ENCODE peak calls at places on chromosomes 3 and 15, in four cellular contexts. One of them, this sample, is unnamed.

GRCh38 chr3:15766406-15766805 is 31.4 kb downstream of the ANKRD28 start:
- DNase-seq in lower leg skin: no peak
- DNase-seq in MV-4-11: no peak
- DNase-seq in NCI-H1092 treated with DMSO at 0.1 percent for 48 hours: no peak
- DNase-seq in this sample: no peak

GRCh38 chr15:89129123-89129815 is 41.0 kb downstream of the ABHD2 start:
- DNase-seq in NCI-H1092 treated with DMSO at 0.1 percent for 48 hours: peak; percentile 34
- DNase-seq in MV-4-11: peak; percentile 6
- DNase-seq in lower leg skin: no peak
- DNase-seq in this sample: peak; percentile 45

GRCh38 chr3:98778383-98778782 is 15.2 kb downstream of the ST3GAL6 start:
- DNase-seq in NCI-H1092 treated with DMSO at 0.1 percent for 48 hours: no peak
- DNase-seq in lower leg skin: no peak
- DNase-seq in MV-4-11: peak; percentile 88
- DNase-seq in this sample: no peak

GRCh38 chr15:40115670-40116093 is 7.0 kb upstream of the BMF start:
- DNase-seq in lower leg skin: peak; percentile 87
- DNase-seq in NCI-H1092 treated with DMSO at 0.1 percent for 48 hours: no peak
- DNase-seq in MV-4-11: peak; percentile 98
- DNase-seq in this sample: no peak

GRCh38 chr3:121660356-121661171 is at the start of gene HCLS1:
- DNase-seq in NCI-H1092 treated with DMSO at 0.1 percent for 48 hours: no peak
- DNase-seq in MV-4-11: peak; percentile 95
- DNase-seq in lower leg skin: peak; percentile 88
- DNase-seq in this sample: peak; percentile 12

GRCh38 chr3:157075693-157076420 is 84.1 kb downstream of the CCNL1 start:
- DNase-seq in lower leg skin: peak; percentile 78
- DNase-seq in MV-4-11: no peak
- DNase-seq in NCI-H1092 treated with DMSO at 0.1 percent for 48 hours: no peak
- DNase-seq in this sample: peak; percentile 75

GRCh38 chr15:90489944-90490343 is 39.8 kb upstream of the CRTC3 start:
- DNase-seq in MV-4-11: no peak
- DNase-seq in NCI-H1092 treated with DMSO at 0.1 percent for 48 hours: no peak
- DNase-seq in lower leg skin: no peak
- DNase-seq in this sample: peak; percentile 15

GRCh38 chr3:127029521-127030327 is 46.8 kb downstream of the PLXNA1 start:
- DNase-seq in lower leg skin: no peak
- DNase-seq in NCI-H1092 treated with DMSO at 0.1 percent for 48 hours: no peak
- DNase-seq in MV-4-11: no peak
- DNase-seq in this sample: no peak

GRCh38 chr15:37880009-37880834 is 54.2 kb upstream of the TMCO5A start:
- DNase-seq in MV-4-11: peak; percentile 34
- DNase-seq in NCI-H1092 treated with DMSO at 0.1 percent for 48 hours: peak; percentile 48
- DNase-seq in lower leg skin: no peak
- DNase-seq in this sample: no peak

GRCh38 chr3:197782230-197782629 is 8.8 kb upstream of the LRCH3 start:
- DNase-seq in MV-4-11: no peak
- DNase-seq in NCI-H1092 treated with DMSO at 0.1 percent for 48 hours: no peak
- DNase-seq in lower leg skin: no peak
- DNase-seq in this sample: no peak

GRCh38 chr3:52986938-52987337 is 58.9 kb downstream of the SFMBT1 start:
- DNase-seq in lower leg skin: no peak
- DNase-seq in NCI-H1092 treated with DMSO at 0.1 percent for 48 hours: no peak
- DNase-seq in MV-4-11: no peak
- DNase-seq in this sample: no peak

GRCh38 chr3:160921020-160921635 is 165.1 kb downstream of the PPM1L start:
- DNase-seq in MV-4-11: no peak
- DNase-seq in lower leg skin: no peak
- DNase-seq in NCI-H1092 treated with DMSO at 0.1 percent for 48 hours: peak; percentile 45
- DNase-seq in this sample: no peak

GRCh38 chr3:15051531-15051930 is 13.6 kb downstream of the MRPS25 start:
- DNase-seq in lower leg skin: no peak
- DNase-seq in MV-4-11: peak; percentile 44
- DNase-seq in NCI-H1092 treated with DMSO at 0.1 percent for 48 hours: no peak
- DNase-seq in this sample: no peak

GRCh38 chr15:41161336-41161735 is 45.3 kb upstream of the INO80 start:
- DNase-seq in MV-4-11: no peak
- DNase-seq in lower leg skin: no peak
- DNase-seq in NCI-H1092 treated with DMSO at 0.1 percent for 48 hours: no peak
- DNase-seq in this sample: no peak

GRCh38 chr3:114446605-114447004 is 152.8 kb downstream of the TIGIT start:
- DNase-seq in lower leg skin: peak; percentile 76
- DNase-seq in NCI-H1092 treated with DMSO at 0.1 percent for 48 hours: peak; percentile 54
- DNase-seq in MV-4-11: no peak
- DNase-seq in this sample: peak; percentile 31

GRCh38 chr3:4581905-4582611 is 88.9 kb downstream of the ITPR1 start:
- DNase-seq in lower leg skin: no peak
- DNase-seq in MV-4-11: no peak
- DNase-seq in NCI-H1092 treated with DMSO at 0.1 percent for 48 hours: no peak
- DNase-seq in this sample: no peak

GRCh38 chr15:59289574-59289973 is 82.9 kb downstream of the LDHAL6B start:
- DNase-seq in lower leg skin: no peak
- DNase-seq in NCI-H1092 treated with DMSO at 0.1 percent for 48 hours: no peak
- DNase-seq in MV-4-11: no peak
- DNase-seq in this sample: no peak

GRCh38 chr3:136957751-136958288 is at the start of gene IL20RB:
- DNase-seq in NCI-H1092 treated with DMSO at 0.1 percent for 48 hours: no peak
- DNase-seq in lower leg skin: peak; percentile 92
- DNase-seq in MV-4-11: no peak
- DNase-seq in this sample: no peak

GRCh38 chr3:160924776-160925175 is 168.7 kb downstream of the PPM1L start:
- DNase-seq in MV-4-11: no peak
- DNase-seq in NCI-H1092 treated with DMSO at 0.1 percent for 48 hours: no peak
- DNase-seq in lower leg skin: no peak
- DNase-seq in this sample: no peak

GRCh38 chr15:92306662-92307061 is 87.0 kb upstream of the ST8SIA2 start:
- DNase-seq in MV-4-11: peak; percentile 22
- DNase-seq in NCI-H1092 treated with DMSO at 0.1 percent for 48 hours: no peak
- DNase-seq in lower leg skin: no peak
- DNase-seq in this sample: no peak

GRCh38 chr3:178771511-178771910 is 235.3 kb downstream of the KCNMB2 start:
- DNase-seq in lower leg skin: no peak
- DNase-seq in NCI-H1092 treated with DMSO at 0.1 percent for 48 hours: no peak
- DNase-seq in MV-4-11: no peak
- DNase-seq in this sample: no peak

GRCh38 chr15:58081891-58082290 is 16.4 kb upstream of the ALDH1A2 start:
- DNase-seq in MV-4-11: no peak
- DNase-seq in lower leg skin: no peak
- DNase-seq in NCI-H1092 treated with DMSO at 0.1 percent for 48 hours: no peak
- DNase-seq in this sample: no peak

GRCh38 chr3:82011336-82011735 is 249.9 kb upstream of the GBE1 start:
- DNase-seq in NCI-H1092 treated with DMSO at 0.1 percent for 48 hours: no peak
- DNase-seq in lower leg skin: no peak
- DNase-seq in MV-4-11: no peak
- DNase-seq in this sample: no peak

GRCh38 chr3:72618739-72619138 is 229.5 kb downstream of the SHQ1 start:
- DNase-seq in MV-4-11: peak; percentile 96
- DNase-seq in lower leg skin: no peak
- DNase-seq in NCI-H1092 treated with DMSO at 0.1 percent for 48 hours: no peak
- DNase-seq in this sample: no peak

GRCh38 chr3:57145852-57146251 is 19.3 kb downstream of the IL17RD start:
- DNase-seq in MV-4-11: no peak
- DNase-seq in lower leg skin: no peak
- DNase-seq in NCI-H1092 treated with DMSO at 0.1 percent for 48 hours: no peak
- DNase-seq in this sample: no peak

GRCh38 chr15:77688270-77689058 is 55.8 kb upstream of the LINGO1 start:
- DNase-seq in MV-4-11: peak; percentile 64
- DNase-seq in lower leg skin: no peak
- DNase-seq in NCI-H1092 treated with DMSO at 0.1 percent for 48 hours: no peak
- DNase-seq in this sample: no peak

GRCh38 chr15:85475317-85475701 is 94.9 kb downstream of the AKAP13 start:
- DNase-seq in MV-4-11: peak; percentile 89
- DNase-seq in NCI-H1092 treated with DMSO at 0.1 percent for 48 hours: no peak
- DNase-seq in lower leg skin: no peak
- DNase-seq in this sample: no peak

GRCh38 chr3:71926690-71927089 is 141.7 kb upstream of the PROK2 start:
- DNase-seq in lower leg skin: no peak
- DNase-seq in NCI-H1092 treated with DMSO at 0.1 percent for 48 hours: no peak
- DNase-seq in MV-4-11: no peak
- DNase-seq in this sample: no peak

GRCh38 chr15:101182215-101182614 is 69.6 kb downstream of the CHSY1 start:
- DNase-seq in MV-4-11: no peak
- DNase-seq in NCI-H1092 treated with DMSO at 0.1 percent for 48 hours: no peak
- DNase-seq in lower leg skin: no peak
- DNase-seq in this sample: no peak

GRCh38 chr3:133897547-133897946 is 1.9 kb upstream of the RAB6B start:
- DNase-seq in NCI-H1092 treated with DMSO at 0.1 percent for 48 hours: no peak
- DNase-seq in lower leg skin: no peak
- DNase-seq in MV-4-11: no peak
- DNase-seq in this sample: no peak

GRCh38 chr3:63927623-63928280 is 15.6 kb upstream of the SCAANT1 start:
- DNase-seq in lower leg skin: no peak
- DNase-seq in NCI-H1092 treated with DMSO at 0.1 percent for 48 hours: no peak
- DNase-seq in MV-4-11: peak; percentile 72
- DNase-seq in this sample: no peak

GRCh38 chr3:68880632-68881031 is 51.7 kb downstream of the TAFA4 start:
- DNase-seq in lower leg skin: no peak
- DNase-seq in NCI-H1092 treated with DMSO at 0.1 percent for 48 hours: no peak
- DNase-seq in MV-4-11: no peak
- DNase-seq in this sample: no peak

GRCh38 chr15:74182131-74182530 is 8.6 kb downstream of the ISLR start:
- DNase-seq in NCI-H1092 treated with DMSO at 0.1 percent for 48 hours: no peak
- DNase-seq in lower leg skin: no peak
- DNase-seq in MV-4-11: no peak
- DNase-seq in this sample: no peak

GRCh38 chr15:43792761-43793493 is 807 bp downstream of the SERF2 start:
- DNase-seq in NCI-H1092 treated with DMSO at 0.1 percent for 48 hours: no peak
- DNase-seq in lower leg skin: no peak
- DNase-seq in MV-4-11: no peak
- DNase-seq in this sample: no peak

GRCh38 chr3:63571682-63572081 is 80.8 kb upstream of the SNTN start:
- DNase-seq in NCI-H1092 treated with DMSO at 0.1 percent for 48 hours: no peak
- DNase-seq in lower leg skin: no peak
- DNase-seq in MV-4-11: no peak
- DNase-seq in this sample: no peak

GRCh38 chr15:40930430-40931299 is 1.5 kb downstream of the DLL4 start:
- DNase-seq in lower leg skin: no peak
- DNase-seq in MV-4-11: no peak
- DNase-seq in NCI-H1092 treated with DMSO at 0.1 percent for 48 hours: peak; percentile 35
- DNase-seq in this sample: no peak

GRCh38 chr3:132790806-132791205 is 68.6 kb upstream of the NPHP3 start:
- DNase-seq in NCI-H1092 treated with DMSO at 0.1 percent for 48 hours: no peak
- DNase-seq in lower leg skin: no peak
- DNase-seq in MV-4-11: no peak
- DNase-seq in this sample: no peak

GRCh38 chr3:183896184-183896583 is 11.5 kb upstream of the PARL start:
- DNase-seq in NCI-H1092 treated with DMSO at 0.1 percent for 48 hours: no peak
- DNase-seq in lower leg skin: no peak
- DNase-seq in MV-4-11: no peak
- DNase-seq in this sample: no peak

GRCh38 chr3:32630266-32630665 is 54.7 kb upstream of the CNOT10 start:
- DNase-seq in lower leg skin: no peak
- DNase-seq in NCI-H1092 treated with DMSO at 0.1 percent for 48 hours: no peak
- DNase-seq in MV-4-11: no peak
- DNase-seq in this sample: no peak